ENCODE peak calls at places on chromosome 22, in six cellular contexts. H is iPS-NIHi11, V is kidney glomerular epithelial cell, O is trophoblast cell, P is endothelial cell, E is fibroblast of mammary gland. L is an unnamed sample.

GRCh38 chr22:26477341-26477731 is 6.2 kb downstream of the HPS4 start:
- DNase-seq in O (no peak), E (no peak), P (no peak), H (no peak), V (no peak), L (no peak)

GRCh38 chr22:44885806-44886360 is 123.9 kb downstream of the PHF21B start:
- DNase-seq in H (no peak), V (no peak), P (no peak), E (no peak), O (no peak), L (no peak)

GRCh38 chr22:19723165-19723989 is at the start of gene GP1BB:
- DNase-seq in H (peak; percentile 63), E (no peak), P (peak; percentile 57), V (no peak), O (peak; percentile 38), L (no peak)

GRCh38 chr22:37391702-37392101 is 35.6 kb downstream of the ELFN2 start:
- DNase-seq in H (no peak), O (no peak), V (no peak), P (no peak), E (no peak), L (no peak)

GRCh38 chr22:35523167-35523928 is 17.3 kb upstream of the RASD2 start:
- DNase-seq in H (no peak), E (no peak), V (no peak), O (no peak), P (no peak), L (no peak)

GRCh38 chr22:50600541-50600940 is at the start of gene MAPK8IP2:
- DNase-seq in H (peak; percentile 75), V (no peak), P (no peak), O (peak; percentile 30), E (no peak), L (no peak)

GRCh38 chr22:33210129-33210784 is 152.1 kb upstream of the SYN3 start:
- DNase-seq in H (peak; percentile 85), P (peak; percentile 48), O (no peak), E (peak; percentile 49), V (peak; percentile 27), L (no peak)

GRCh38 chr22:41204992-41205900 is at the start of gene L3MBTL2:
- DNase-seq in H (peak; percentile 100), P (peak; percentile 99), O (peak; percentile 96), E (peak; percentile 91), V (peak; percentile 91), L (peak; percentile 99)

GRCh38 chr22:45493286-45493771 is 9.4 kb upstream of the FBLN1 start:
- DNase-seq in P (no peak), H (no peak), V (no peak), O (peak; percentile 42), E (peak; percentile 64), L (peak; percentile 35)

GRCh38 chr22:46547179-46547882 is 9.9 kb upstream of the CELSR1 start:
- DNase-seq in V (peak; percentile 90), O (peak; percentile 35), P (no peak), H (peak; percentile 66), E (peak; percentile 65), L (no peak)

GRCh38 chr22:23064381-23065068 is 5.8 kb upstream of the GNAZ start:
- DNase-seq in H (no peak), O (no peak), V (no peak), P (no peak), E (no peak), L (peak; percentile 25)

GRCh38 chr22:37330200-37331033 is 48.1 kb downstream of the CYTH4 start:
- DNase-seq in V (peak; percentile 28), E (peak; percentile 93), P (peak; percentile 74), O (no peak), H (peak; percentile 96), L (peak; percentile 79)

GRCh38 chr22:27810566-27810965 is 9.0 kb upstream of the MN1 start:
- DNase-seq in V (no peak), P (no peak), H (peak; percentile 33), E (peak; percentile 49), O (no peak), L (peak; percentile 57)

GRCh38 chr22:48494256-48494967 is 1333.3 kb downstream of the BRD1 start:
- DNase-seq in V (no peak), H (no peak), E (no peak), O (no peak), P (no peak), L (no peak)

GRCh38 chr22:24117942-24118341 is 63.3 kb upstream of the SUSD2 start:
- DNase-seq in E (no peak), O (no peak), H (peak; percentile 78), P (no peak), V (no peak), L (no peak)

GRCh38 chr22:29136715-29137700 is 64.2 kb downstream of the KREMEN1 start:
- DNase-seq in V (no peak), P (no peak), H (no peak), O (no peak), E (no peak), L (no peak)

GRCh38 chr22:44256860-44257560 is 55.7 kb downstream of the SHISAL1 start:
- DNase-seq in O (no peak), H (no peak), P (no peak), V (no peak), E (no peak), L (no peak)

GRCh38 chr22:37156686-37157435 is 7.1 kb upstream of the IL2RB start:
- DNase-seq in H (no peak), O (no peak), V (no peak), E (no peak), P (no peak), L (peak; percentile 37)

GRCh38 chr22:23696326-23696851 is 5.6 kb downstream of the RGL4 start:
- DNase-seq in H (no peak), P (no peak), V (no peak), E (no peak), O (no peak), L (peak; percentile 86)

GRCh38 chr22:27461470-27461869 is 340.1 kb downstream of the MN1 start:
- DNase-seq in H (peak; percentile 78), E (peak; percentile 77), V (peak; percentile 74), O (peak; percentile 85), P (peak; percentile 14), L (no peak)

GRCh38 chr22:20591660-20592310 is 84.4 kb downstream of the MED15 start:
- DNase-seq in O (no peak), H (peak; percentile 88), V (no peak), E (peak; percentile 41), P (no peak), L (peak; percentile 76)

GRCh38 chr22:30426395-30427353 is 1.1 kb downstream of the MTFP1 start:
- DNase-seq in V (peak; percentile 63), O (peak; percentile 78), H (peak; percentile 91), E (peak; percentile 78), P (peak; percentile 81), L (peak; percentile 85)

GRCh38 chr22:37244114-37244921 is at the start of gene RAC2:
- DNase-seq in O (no peak), H (peak; percentile 76), E (peak; percentile 55), V (peak; percentile 34), P (peak; percentile 43), L (peak; percentile 96)

GRCh38 chr22:37187891-37188761 is at the start of gene C1QTNF6:
- DNase-seq in V (peak; percentile 58), H (no peak), O (peak; percentile 91), P (peak; percentile 55), E (peak; percentile 35), L (peak; percentile 59)

GRCh38 chr22:47207846-47208554 is 445.6 kb downstream of the TBC1D22A start:
- DNase-seq in P (no peak), H (no peak), V (no peak), E (no peak), O (no peak), L (no peak)

GRCh38 chr22:36125994-36126531 is 34.5 kb downstream of the APOL3 start:
- DNase-seq in P (no peak), V (no peak), O (no peak), H (no peak), E (no peak), L (no peak)

GRCh38 chr22:28983190-28983589 is 78.4 kb downstream of the C22orf31 start:
- DNase-seq in O (no peak), P (no peak), V (no peak), E (no peak), H (no peak), L (no peak)

GRCh38 chr22:44850946-44851345 is 98.6 kb downstream of the ARHGAP8 start:
- DNase-seq in E (no peak), H (no peak), P (no peak), O (no peak), V (no peak), L (no peak)

GRCh38 chr22:25357056-25357455 is 137.6 kb downstream of the CRYBB2 start:
- DNase-seq in H (no peak), O (no peak), P (no peak), V (no peak), E (no peak), L (no peak)

GRCh38 chr22:48054596-48054995 is 1292.1 kb downstream of the TBC1D22A start:
- DNase-seq in O (no peak), V (no peak), E (no peak), H (no peak), P (no peak), L (no peak)

GRCh38 chr22:50604256-50604580 is 3.6 kb downstream of the MAPK8IP2 start:
- DNase-seq in H (no peak), E (no peak), P (no peak), V (no peak), O (no peak), L (no peak)

GRCh38 chr22:49394116-49394785 is 433.4 kb downstream of the BRD1 start:
- DNase-seq in O (no peak), H (no peak), V (no peak), E (no peak), P (no peak), L (no peak)

GRCh38 chr22:45876136-45877035 is 100.6 kb downstream of the WNT7B start:
- DNase-seq in O (no peak), E (no peak), V (no peak), H (no peak), P (no peak), L (peak; percentile 59)

GRCh38 chr22:36226189-36226588 is 13.1 kb downstream of the APOL2 start:
- DNase-seq in H (no peak), V (no peak), E (no peak), P (no peak), O (no peak), L (no peak)

GRCh38 chr22:19820880-19821522 is 33.7 kb downstream of the GNB1L start:
- DNase-seq in H (peak; percentile 60), O (no peak), P (peak; percentile 4), V (no peak), E (no peak), L (no peak)

GRCh38 chr22:39717099-39717498 is 146.5 kb downstream of the CACNA1I start:
- DNase-seq in V (no peak), O (no peak), H (no peak), P (no peak), E (no peak), L (no peak)

GRCh38 chr22:22106855-22107254 is 124.3 kb upstream of the TOP3B start:
- DNase-seq in H (no peak), E (no peak), P (no peak), O (no peak), V (no peak), L (no peak)

GRCh38 chr22:40024201-40025061 is 29.7 kb downstream of the FAM83F start:
- DNase-seq in O (peak; percentile 17), P (peak; percentile 73), E (peak; percentile 61), H (peak; percentile 92), V (peak; percentile 35), L (peak; percentile 90)

GRCh38 chr22:48683640-48684039 is 1144.0 kb downstream of the BRD1 start:
- DNase-seq in E (no peak), H (no peak), P (no peak), V (no peak), O (no peak), L (peak; percentile 35)